ENCODE peak calls at places on chromosomes 6 and 20, in five cellular contexts. A is AG10803; M is GM10248; B is CD4-positive, alpha-beta T cell; K is HFFc6. O is an unnamed sample.

GRCh38 chr6:140230282-140230681 is 855.8 kb upstream of the CITED2 start:
- DNase-seq in A (no peak), M (no peak), B (no peak), K (no peak), O (no peak)

GRCh38 chr20:19737025-19737424 is 21.0 kb upstream of the RIN2 start:
- DNase-seq in A (peak), M (no peak), B (no peak), K (peak), O (peak)

GRCh38 chr6:141056945-141057635 is 1075.6 kb upstream of the GJE1 start:
- DNase-seq in A (no peak), M (no peak), B (no peak), K (no peak), O (no peak)

GRCh38 chr20:35084998-35085397 is 7.6 kb downstream of the TRPC4AP start:
- DNase-seq in A (no peak), M (no peak), B (no peak), K (no peak), O (no peak)

GRCh38 chr20:22562620-22563019 is 21.8 kb downstream of the FOXA2 start:
- DNase-seq in A (no peak), M (no peak), B (no peak), K (no peak), O (no peak)

GRCh38 chr6:33585403-33586107 is 5.5 kb upstream of the BAK1 start:
- DNase-seq in A (peak), M (peak), B (peak), K (peak), O (peak)

GRCh38 chr6:124223596-124223995 is 419.9 kb downstream of the NKAIN2 start:
- DNase-seq in A (no peak), M (no peak), B (no peak), K (no peak), O (no peak)

GRCh38 chr6:105382477-105382876 is 20.4 kb downstream of the PREP start:
- DNase-seq in A (no peak), M (no peak), B (no peak), K (no peak), O (no peak)

GRCh38 chr6:148441454-148441911 is 98.8 kb downstream of the SASH1 start:
- DNase-seq in A (peak), M (no peak), B (no peak), K (peak), O (no peak)

GRCh38 chr6:162485464-162485863 is 242.1 kb downstream of the PRKN start:
- DNase-seq in A (no peak), M (no peak), B (no peak), K (no peak), O (no peak)

GRCh38 chr6:53044071-53044470 is 21.1 kb upstream of the FBXO9 start:
- DNase-seq in A (peak), M (no peak), B (no peak), K (no peak), O (no peak)

GRCh38 chr20:33894798-33895197 is 83.7 kb downstream of the CHMP4B start:
- DNase-seq in A (peak), M (no peak), B (no peak), K (no peak), O (no peak)

GRCh38 chr20:40160151-40160550 is 528.9 kb downstream of the MAFB start:
- DNase-seq in A (peak), M (peak), B (no peak), K (no peak), O (peak)

GRCh38 chr20:12455152-12455551 is 537.5 kb downstream of the BTBD3 start:
- DNase-seq in A (no peak), M (no peak), B (no peak), K (no peak), O (no peak)

GRCh38 chr20:33006776-33007375 is 628 bp upstream of the BPIFB2 start:
- DNase-seq in A (no peak), M (no peak), B (no peak), K (no peak), O (no peak)

GRCh38 chr6:28896505-28897392 is 27.0 kb downstream of the TRIM27 start:
- DNase-seq in A (peak), M (peak), B (peak), K (peak), O (peak)

GRCh38 chr6:159943101-159943632 is 25.7 kb upstream of the IGF2R start:
- DNase-seq in A (peak), M (no peak), B (no peak), K (peak), O (no peak)

GRCh38 chr20:12847862-12848261 is 160.9 kb upstream of the SPTLC3 start:
- DNase-seq in A (peak), M (no peak), B (no peak), K (no peak), O (no peak)

GRCh38 chr6:132733814-132734213 is 20.0 kb upstream of the VNN1 start:
- DNase-seq in A (no peak), M (no peak), B (no peak), K (no peak), O (no peak)

GRCh38 chr6:36752886-36753506 is 55.4 kb downstream of the RAB44 start:
- DNase-seq in A (no peak), M (no peak), B (no peak), K (no peak), O (no peak)

GRCh38 chr20:50092436-50092835 is 20.5 kb downstream of the UBE2V1 start:
- DNase-seq in A (peak), M (no peak), B (no peak), K (no peak), O (no peak)

GRCh38 chr6:79167931-79168694 is 66.4 kb downstream of the HMGN3 start:
- DNase-seq in A (peak), M (no peak), B (no peak), K (no peak), O (no peak)

GRCh38 chr20:20785226-20785625 is 72.8 kb upstream of the RALGAPA2 start:
- DNase-seq in A (no peak), M (no peak), B (no peak), K (no peak), O (no peak)

GRCh38 chr6:144134737-144135136 is 15.6 kb upstream of the STX11 start:
- DNase-seq in A (no peak), M (no peak), B (no peak), K (no peak), O (no peak)

GRCh38 chr6:122122202-122122601 is 277.2 kb upstream of the HSF2 start:
- DNase-seq in A (no peak), M (no peak), B (no peak), K (no peak), O (no peak)

GRCh38 chr6:157585274-157586087 is 204.5 kb downstream of the ZDHHC14 start:
- DNase-seq in A (no peak), M (no peak), B (no peak), K (no peak), O (no peak)

GRCh38 chr6:85452441-85452881 is 2.6 kb downstream of the NT5E start:
- DNase-seq in A (peak), M (no peak), B (no peak), K (peak), O (no peak)

GRCh38 chr6:104182811-104183210 is 676.9 kb downstream of the HACE1 start:
- DNase-seq in A (peak), M (no peak), B (no peak), K (no peak), O (no peak)

GRCh38 chr6:74757788-74758187 is 448.1 kb downstream of the COL12A1 start:
- DNase-seq in A (no peak), M (no peak), B (no peak), K (no peak), O (no peak)

GRCh38 chr6:89310929-89311328 is 4.2 kb downstream of the GABRR2 start:
- DNase-seq in A (peak), M (no peak), B (no peak), K (peak), O (no peak)

GRCh38 chr6:39266375-39266774 is 37.1 kb upstream of the KCNK5 start:
- DNase-seq in A (no peak), M (no peak), B (no peak), K (no peak), O (no peak)

GRCh38 chr6:169227116-169227515 is 26.5 kb downstream of the THBS2 start:
- DNase-seq in A (no peak), M (no peak), B (no peak), K (no peak), O (no peak)

GRCh38 chr6:39821014-39821738 is 29.0 kb downstream of the DAAM2 start:
- DNase-seq in A (peak), M (no peak), B (no peak), K (no peak), O (no peak)

GRCh38 chr6:139364302-139364981 is 10.0 kb downstream of the CITED2 start:
- DNase-seq in A (peak), M (peak), B (no peak), K (peak), O (peak)

GRCh38 chr6:133992992-133993682 is 40.1 kb downstream of the TBPL1 start:
- DNase-seq in A (no peak), M (no peak), B (no peak), K (no peak), O (no peak)

GRCh38 chr6:13548500-13549210 is 25.7 kb upstream of the SIRT5 start:
- DNase-seq in A (no peak), M (no peak), B (no peak), K (no peak), O (no peak)

DNA sequence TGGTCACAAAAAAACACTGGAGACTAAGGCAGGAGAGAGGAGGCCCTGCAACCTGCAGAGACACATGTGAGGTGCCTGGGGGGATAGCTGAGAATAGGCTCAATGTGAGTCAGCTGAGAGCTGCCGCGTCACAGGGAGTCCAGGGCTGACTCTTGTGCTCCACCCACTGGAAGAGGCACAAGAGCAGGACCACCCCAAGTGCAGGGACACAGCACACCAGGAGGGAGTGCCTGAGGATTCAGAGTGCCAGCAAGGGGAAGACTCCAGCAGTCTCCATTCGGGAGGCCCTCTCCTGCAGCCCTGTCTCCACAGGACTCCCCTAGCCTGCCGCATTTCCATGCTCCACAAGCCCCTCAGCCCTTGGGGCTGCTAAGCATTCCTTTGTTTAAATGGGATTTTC is 105.5 kb downstream of the HUS1B start:
- DNase-seq in A (peak), M (peak), B (no peak), K (no peak), O (no peak)
- TF ChIP-seq CTCF in A (no peak), M (peak), B (peak), K (no peak), O (peak)

GRCh38 chr6:116392158-116393032 is 21.6 kb downstream of the DSE start:
- DNase-seq in A (no peak), M (no peak), B (no peak), K (no peak), O (no peak)

GRCh38 chr6:116396451-116396850 is 25.7 kb downstream of the DSE start:
- DNase-seq in A (no peak), M (no peak), B (no peak), K (no peak), O (no peak)

GRCh38 chr6:116390571-116390970 is 19.8 kb downstream of the DSE start:
- DNase-seq in A (no peak), M (peak), B (no peak), K (no peak), O (no peak)

GRCh38 chr6:116395647-116396046 is 24.9 kb downstream of the DSE start:
- DNase-seq in A (no peak), M (peak), B (no peak), K (no peak), O (no peak)

GRCh38 chr6:116393430-116393829 is 22.7 kb downstream of the DSE start:
- DNase-seq in A (no peak), M (no peak), B (no peak), K (no peak), O (peak)
- TF ChIP-seq CTCF in A (no peak), M (peak), B (no peak), K (peak), O (peak)

DNA sequence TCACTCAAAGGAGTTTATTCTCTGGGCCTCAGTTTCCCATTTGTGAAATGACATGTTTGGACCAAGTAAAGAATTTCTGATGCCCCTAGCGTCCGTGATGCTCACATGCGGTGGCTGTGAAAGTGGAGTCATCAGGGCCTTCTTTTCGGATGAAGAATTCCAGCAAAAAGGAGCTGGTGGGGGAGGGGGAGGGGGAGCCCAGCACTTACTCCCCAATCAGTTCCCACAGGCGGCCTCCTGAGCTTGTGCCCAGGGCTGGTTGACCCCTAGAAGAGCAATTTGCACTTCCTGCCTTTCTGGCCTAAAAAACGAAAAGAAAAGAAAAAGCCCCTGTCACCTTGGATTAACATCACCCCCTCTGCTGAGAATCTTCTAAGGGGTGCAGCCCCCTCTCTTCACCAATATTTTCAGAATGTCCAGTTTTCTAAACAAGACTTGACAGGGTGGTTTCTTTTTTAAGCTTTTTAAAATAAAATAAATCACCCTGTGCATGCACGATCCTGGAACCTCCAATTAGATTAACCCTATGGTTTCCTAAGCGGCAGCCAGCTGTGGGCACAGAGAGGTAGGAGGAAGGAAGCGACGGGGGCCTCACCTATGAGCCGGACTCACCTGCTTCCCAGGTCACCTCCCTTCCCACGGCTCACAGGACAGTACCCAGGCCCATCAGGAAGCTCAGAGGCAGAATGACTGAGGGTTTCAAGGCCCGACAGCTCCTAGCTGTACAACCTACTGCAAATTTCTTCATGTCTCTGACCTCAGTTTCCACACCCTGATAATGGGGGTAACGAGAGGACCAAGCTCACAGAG is 10.4 kb upstream of the TGM2 start:
- DNase-seq in A (no peak), M (no peak), B (no peak), K (no peak), O (no peak)
- TF ChIP-seq CTCF in A (peak), M (no peak), B (no peak), K (no peak), O (no peak)

DNA sequence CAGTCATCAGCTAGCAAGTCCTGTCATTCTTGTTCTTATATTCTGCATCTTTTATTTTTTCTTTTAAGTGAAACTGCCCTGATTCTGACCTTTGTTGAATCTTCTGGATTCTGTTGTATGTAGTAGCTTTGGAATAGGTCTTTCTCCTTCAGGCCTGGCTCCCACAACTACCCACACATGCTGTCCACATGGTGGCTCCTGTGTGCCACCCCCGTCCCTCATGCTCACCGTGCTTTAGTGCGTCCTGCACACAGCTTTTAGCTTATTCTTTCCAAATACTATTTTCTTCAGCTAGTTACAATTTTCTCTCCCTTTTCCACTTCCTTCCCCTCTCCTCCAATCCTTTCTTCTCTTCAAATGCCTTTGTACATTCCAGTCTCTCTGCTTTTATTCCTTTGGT is 61.8 kb downstream of the CTNNBL1 start:
- DNase-seq in A (peak), M (no peak), B (no peak), K (no peak), O (no peak)
- TF ChIP-seq CTCF in A (peak), M (peak), B (no peak), K (peak), O (no peak)

GRCh38 chr6:100881707-100882040 is 545 bp upstream of the ASCC3 start:
- DNase-seq in A (peak), M (no peak), B (no peak), K (no peak), O (peak)
- TF ChIP-seq CTCF in A (no peak), M (no peak), B (no peak), K (no peak), O (no peak)

GRCh38 chr6:82616386-82617028 is 252.9 kb downstream of the TPBG start:
- DNase-seq in A (peak), M (no peak), B (no peak), K (peak), O (no peak)
- TF ChIP-seq CTCF in A (peak), M (no peak), B (no peak), K (peak), O (no peak)

DNA sequence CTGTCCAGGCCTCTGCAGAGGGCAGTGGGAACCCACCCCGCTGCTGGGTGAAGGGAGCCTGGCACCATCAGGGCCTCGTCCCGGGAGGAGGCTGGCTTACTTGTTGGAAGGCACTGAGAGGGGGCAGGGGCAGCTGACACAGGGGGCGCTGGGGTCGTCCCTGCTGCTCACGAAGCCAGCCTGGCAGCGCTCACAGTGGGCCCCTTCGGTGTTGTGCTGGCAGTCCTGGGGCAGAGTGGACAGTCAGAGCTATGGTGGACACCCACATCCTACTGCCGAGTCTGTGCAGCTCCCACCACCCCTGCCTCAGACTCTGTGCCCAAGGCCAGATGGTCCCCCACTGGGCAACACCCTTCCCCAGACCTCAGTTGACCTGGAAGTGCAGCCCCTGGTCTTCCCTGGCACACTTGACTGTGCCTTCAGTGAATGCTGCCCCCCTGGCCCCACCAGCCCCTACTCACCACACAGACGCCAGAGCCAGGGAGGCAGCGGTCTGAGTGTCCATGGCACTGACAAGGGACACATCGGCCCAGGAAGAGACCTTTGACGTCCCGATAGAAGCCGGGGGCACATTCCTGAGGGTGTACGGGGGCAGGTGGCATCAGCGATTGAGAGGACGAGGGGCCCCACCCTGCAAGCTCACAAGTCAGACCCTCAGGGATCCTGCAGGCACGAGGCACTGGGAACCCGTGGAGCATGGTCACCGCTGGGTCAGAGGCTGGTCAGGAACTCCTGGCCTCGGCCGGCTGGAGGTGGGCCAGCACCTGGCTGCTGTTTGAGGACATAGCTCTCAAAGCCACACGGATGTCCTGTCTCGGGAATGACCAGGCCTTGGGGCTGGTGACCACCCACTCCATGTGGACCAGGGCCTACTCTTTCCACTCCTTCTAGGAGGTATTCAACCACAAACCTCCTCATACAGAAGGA is 21.4 kb downstream of the ADRM1 start:
- DNase-seq in A (no peak), M (no peak), B (no peak), K (no peak), O (no peak)
- TF ChIP-seq CTCF in A (no peak), M (no peak), B (no peak), K (no peak), O (no peak)

GRCh38 chr6:6969761-6970223 is 138.0 kb upstream of the RREB1 start:
- DNase-seq in A (no peak), M (no peak), B (no peak), K (no peak), O (no peak)
- TF ChIP-seq CTCF in A (no peak), M (no peak), B (no peak), K (no peak), O (no peak)

GRCh38 chr6:109447878-109448555 is 7.5 kb downstream of the SMPD2 start:
- DNase-seq in A (no peak), M (peak), B (no peak), K (no peak), O (no peak)
- TF ChIP-seq CTCF in A (no peak), M (no peak), B (no peak), K (no peak), O (no peak)

GRCh38 chr6:2971420-2972218 is at the start of gene SERPINB6:
- DNase-seq in A (peak), M (peak), B (peak), K (peak), O (peak)
- TF ChIP-seq CTCF in A (no peak), M (no peak), B (no peak), K (no peak), O (no peak)

O was measured in GM13977.